ENCODE peak calls at places on chromosomes 5 and 9, in nine cellular contexts. T is skeletal muscle cell; S is NCI-H1436 treated with DMSO at 0.1 percent for 48 hours; D is lower lobe of right lung; C is endodermal cell; Y is NCI-H1694; Q is stimulated activated CD4-positive, alpha-beta T cell treated with anti-CD3 and anti-CD28 coated beads, Interleukin-4, amount 100 ng/mL, for 4 hours; U is caudate nucleus; I is stimulated activated naive CD4-positive, alpha-beta T cell. M is an unnamed sample.

GRCh38 chr5:77645158-77645994 is 6.9 kb upstream of the OTP start:
- DNase-seq in T (no peak), S (no peak), D (peak), C (peak), Y (peak), Q (peak), U (no peak), I (no peak), M (peak)

GRCh38 chr5:90306613-90307012 is 102.9 kb downstream of the CETN3 start:
- DNase-seq in T (no peak), S (no peak), D (no peak), C (no peak), Y (no peak), Q (no peak), U (no peak), I (no peak), M (no peak)

GRCh38 chr9:97478301-97478981 is 23.0 kb upstream of the TMOD1 start:
- DNase-seq in T (no peak), S (no peak), D (no peak), C (no peak), Y (no peak), Q (no peak), U (no peak), I (no peak), M (no peak)

GRCh38 chr5:38339446-38339845 is 81.1 kb downstream of the EGFLAM start:
- DNase-seq in T (no peak), S (no peak), D (no peak), C (peak), Y (no peak), Q (no peak), U (no peak), I (no peak), M (no peak)

GRCh38 chr9:14531424-14532269 is 161.6 kb downstream of the ZDHHC21 start:
- DNase-seq in T (no peak), S (no peak), D (no peak), C (no peak), Y (no peak), Q (no peak), U (no peak), I (no peak), M (no peak)

GRCh38 chr5:169404223-169404622 is 103.3 kb upstream of the SLIT3 start:
- DNase-seq in T (no peak), S (no peak), D (no peak), C (no peak), Y (no peak), Q (no peak), U (no peak), I (no peak), M (no peak)

GRCh38 chr5:65126192-65126591 is 355.5 kb downstream of the ADAMTS6 start:
- DNase-seq in T (no peak), S (no peak), D (no peak), C (peak), Y (no peak), Q (no peak), U (no peak), I (no peak), M (no peak)

GRCh38 chr5:36300927-36301540 is 668 bp downstream of the RANBP3L start:
- DNase-seq in T (no peak), S (no peak), D (no peak), C (no peak), Y (no peak), Q (no peak), U (no peak), I (no peak), M (no peak)

GRCh38 chr9:94639045-94639995 is at the start of gene FBP1:
- DNase-seq in T (no peak), S (no peak), D (peak), C (peak), Y (no peak), Q (peak), U (no peak), I (peak), M (peak)

GRCh38 chr5:1239514-1240251 is 14.5 kb downstream of the SLC6A18 start:
- DNase-seq in T (no peak), S (no peak), D (no peak), C (no peak), Y (no peak), Q (no peak), U (no peak), I (no peak), M (no peak)

GRCh38 chr5:108521841-108522506 is 140.1 kb upstream of the FBXL17 start:
- DNase-seq in T (peak), S (no peak), D (no peak), C (peak), Y (peak), Q (no peak), U (no peak), I (no peak), M (peak)

GRCh38 chr9:87588339-87588738 is 90.7 kb downstream of the DAPK1 start:
- DNase-seq in T (no peak), S (no peak), D (no peak), C (no peak), Y (no peak), Q (no peak), U (no peak), I (no peak), M (no peak)

GRCh38 chr5:147467973-147468508 is 41.8 kb downstream of the DPYSL3 start:
- DNase-seq in T (no peak), S (no peak), D (no peak), C (no peak), Y (no peak), Q (no peak), U (no peak), I (no peak), M (no peak)

GRCh38 chr5:99398946-99399345 is 470.1 kb upstream of the CHD1 start:
- DNase-seq in T (no peak), S (no peak), D (no peak), C (no peak), Y (no peak), Q (no peak), U (no peak), I (no peak), M (no peak)

GRCh38 chr5:50593681-50594080 is 72.8 kb upstream of the PARP8 start:
- DNase-seq in T (no peak), S (no peak), D (no peak), C (no peak), Y (no peak), Q (no peak), U (no peak), I (no peak), M (no peak)

GRCh38 chr5:133287500-133287899 is 235.7 kb downstream of the HSPA4 start:
- DNase-seq in T (no peak), S (no peak), D (no peak), C (peak), Y (no peak), Q (peak), U (no peak), I (peak), M (peak)

GRCh38 chr5:106399381-106399780 is 1271.4 kb downstream of the EFNA5 start:
- DNase-seq in T (no peak), S (no peak), D (no peak), C (no peak), Y (no peak), Q (no peak), U (no peak), I (no peak), M (no peak)

GRCh38 chr9:95336281-95336680 is 18.8 kb upstream of the FANCC start:
- DNase-seq in T (no peak), S (no peak), D (no peak), C (peak), Y (no peak), Q (peak), U (no peak), I (no peak), M (peak)

GRCh38 chr5:72188176-72188575 is 80.9 kb downstream of the MAP1B start:
- DNase-seq in T (no peak), S (no peak), D (no peak), C (no peak), Y (no peak), Q (no peak), U (no peak), I (no peak), M (no peak)

GRCh38 chr5:93746406-93747056 is 5.1 kb upstream of the POU5F2 start:
- DNase-seq in T (no peak), S (no peak), D (no peak), C (no peak), Y (no peak), Q (no peak), U (no peak), I (no peak), M (no peak)